ENCODE peak calls at places on chromosomes 12 and 14, in four cellular contexts. B is NCI-H446; V is pancreas; P is activated T-helper 1 cell treated with anti-CD3 and anti-CD28 coated beads, Interleukin-12 subunit alpha, Interleukin-12 subunit beta, Interleukin-2, Interleukin-4 antibody, amounts not matched to agents 30 ng/mL and 10 ng/mL and 1 ng/mL, durations not matched to agents 14 hours and 24 hours and 36 hours. X is an unnamed sample.

GRCh38 chr12:44507471-44507870 is 368.6 kb downstream of the NELL2 start:
- DNase-seq in P (no peak), V (no peak), B (no peak), X (no peak)

GRCh38 chr12:58372298-58372697 is 430.9 kb downstream of the ATP23 start:
- DNase-seq in V (no peak), B (no peak), P (no peak), X (no peak)

GRCh38 chr12:91381309-91381804 is 198.7 kb upstream of the DCN start:
- DNase-seq in P (no peak), B (peak), V (peak), X (peak)

GRCh38 chr12:71478277-71478676 is 38.7 kb downstream of the LGR5 start:
- DNase-seq in B (no peak), V (no peak), P (no peak), X (no peak)

GRCh38 chr12:131091413-131091975 is 137.8 kb downstream of the ADGRD1 start:
- DNase-seq in V (no peak), P (peak), B (no peak), X (no peak)

GRCh38 chr14:21428930-21429329 is 27.0 kb downstream of the CHD8 start:
- DNase-seq in P (no peak), B (no peak), V (peak), X (no peak)

GRCh38 chr12:22576473-22576872 is 32.1 kb upstream of the C2CD5 start:
- DNase-seq in P (no peak), V (no peak), B (no peak), X (no peak)

GRCh38 chr12:67269632-67270578 is 747 bp downstream of the CAND1 start:
- DNase-seq in V (peak), P (peak), B (no peak), X (peak)

GRCh38 chr12:105418232-105418631 is 87.7 kb downstream of the C12orf75 start:
- DNase-seq in B (no peak), V (no peak), P (no peak), X (no peak)

GRCh38 chr14:75723716-75724115 is 62.7 kb downstream of the TTLL5 start:
- DNase-seq in V (no peak), B (no peak), P (no peak), X (no peak)

GRCh38 chr12:68036642-68037041 is 47.4 kb downstream of the IFNG-AS1 start:
- DNase-seq in P (peak), V (no peak), B (no peak), X (no peak)

GRCh38 chr14:101118746-101119610 is 215.5 kb upstream of the RTL1 start:
- DNase-seq in B (no peak), P (no peak), V (no peak), X (no peak)

GRCh38 chr12:46677749-46678148 is 148.0 kb downstream of the SLC38A4 start:
- DNase-seq in V (no peak), B (no peak), P (no peak), X (no peak)

GRCh38 chr12:103208006-103208405 is 250.5 kb downstream of the ASCL1 start:
- DNase-seq in V (no peak), B (no peak), P (no peak), X (no peak)

GRCh38 chr14:105894125-105894977 is 368.0 kb downstream of the TMEM121 start:
- DNase-seq in V (no peak), P (no peak), B (no peak), X (no peak)

GRCh38 chr12:43758247-43758727 is 303 bp downstream of the PUS7L start:
- DNase-seq in P (peak), B (no peak), V (no peak), X (peak)

GRCh38 chr12:12804432-12804886 is 8.7 kb upstream of the DDX47 start:
- DNase-seq in V (no peak), P (no peak), B (no peak), X (no peak)

GRCh38 chr14:45381091-45381490 is 128.1 kb upstream of the MIS18BP1 start:
- DNase-seq in P (no peak), V (no peak), B (no peak), X (no peak)

GRCh38 chr12:6828671-6829531 is 694 bp downstream of the P3H3 start:
- DNase-seq in V (peak), P (no peak), B (no peak), X (no peak)

GRCh38 chr12:107504503-107504885 is 181.1 kb upstream of the PWP1 start:
- DNase-seq in P (no peak), B (no peak), V (no peak), X (no peak)

GRCh38 chr12:67141405-67142018 is 127.6 kb upstream of the CAND1 start:
- DNase-seq in P (no peak), V (no peak), B (no peak), X (no peak)

GRCh38 chr12:32116897-32117296 is 10.2 kb downstream of the BICD1 start:
- DNase-seq in P (no peak), B (no peak), V (no peak), X (no peak)

GRCh38 chr14:105065280-105066228 is at the start of gene GPR132:
- DNase-seq in P (peak), V (no peak), B (no peak), X (peak)

GRCh38 chr14:61034416-61035100 is 53.5 kb downstream of the SLC38A6 start:
- DNase-seq in B (no peak), V (no peak), P (no peak), X (no peak)

GRCh38 chr14:47675489-47676300 is at the start of gene MDGA2:
- DNase-seq in V (no peak), P (no peak), B (no peak), X (no peak)

GRCh38 chr14:56271988-56272387 is 153.8 kb downstream of the PELI2 start:
- DNase-seq in V (no peak), B (no peak), P (no peak), X (no peak)

GRCh38 chr12:58364389-58365086 is 423.2 kb downstream of the ATP23 start:
- DNase-seq in V (no peak), B (no peak), P (no peak), X (no peak)

GRCh38 chr14:69713127-69713800 is 53.7 kb upstream of the SRSF5 start:
- DNase-seq in V (peak), B (no peak), P (no peak), X (no peak)

GRCh38 chr12:88310069-88310468 is 168.0 kb downstream of the TMTC3 start:
- DNase-seq in P (no peak), B (no peak), V (no peak), X (no peak)

GRCh38 chr14:34824256-34824655 is 50.9 kb downstream of the BAZ1A start:
- DNase-seq in B (no peak), V (no peak), P (no peak), X (no peak)

GRCh38 chr14:22319526-22320352 is 269.3 kb downstream of the DAD1 start:
- DNase-seq in V (peak), B (peak), P (no peak), X (peak)

GRCh38 chr12:38904932-38905479 is 385 bp downstream of the CPNE8 start:
- DNase-seq in V (peak), P (peak), B (no peak), X (peak)

X was measured in mucosa of gallbladder.